ENCODE peak calls at places on chromosome 11, in seven cellular contexts. J is brain microvascular endothelial cell, Z is GM06990, Y is astrocyte, T is left ventricle myocardium inferior, H is iPS DF 6.9, K is SK-N-SH. O is an unnamed sample. For H3K36me3, the result is how much of the 10 kb centered on the place peaks cover.

GRCh38 chr11:45468265-45468856 is 182.2 kb upstream of the SYT13 start:
- DNase-seq in J (peak), Z (no peak), Y (peak), T (no peak), H (no peak), K (no peak), O (no peak)

GRCh38 chr11:13042873-13043338 is 33.8 kb downstream of the RASSF10 start:
- DNase-seq in J (no peak), Z (no peak), Y (no peak), T (no peak), H (no peak), K (no peak), O (no peak)

GRCh38 chr11:101944896-101945295 is 28.6 kb upstream of the ANGPTL5 start:
- DNase-seq in J (no peak), Z (no peak), Y (no peak), T (no peak), H (no peak), K (peak), O (no peak)

GRCh38 chr11:4098026-4098621 is 3.5 kb downstream of the RRM1 start:
- DNase-seq in J (no peak), Z (no peak), Y (no peak), T (no peak), H (no peak), K (no peak), O (no peak)

GRCh38 chr11:12069053-12069676 is 41.2 kb upstream of the MICAL2 start:
- DNase-seq in J (no peak), Z (no peak), Y (no peak), T (no peak), H (no peak), K (no peak), O (no peak)

GRCh38 chr11:117387992-117388765 is 60.5 kb downstream of the CEP164 start:
- DNase-seq in J (peak), Z (no peak), Y (peak), T (no peak), H (no peak), K (no peak), O (no peak)

GRCh38 chr11:93686812-93687211 is 25.3 kb downstream of the CEP295 start:
- DNase-seq in J (no peak), Z (no peak), Y (peak), T (no peak), H (no peak), K (no peak), O (no peak)

GRCh38 chr11:66313321-66314185 is 3.3 kb downstream of the CD248 start:
- DNase-seq in J (no peak), Z (no peak), Y (no peak), T (peak), H (no peak), K (peak), O (no peak)

GRCh38 chr11:14764899-14765527 is 121.4 kb downstream of the PDE3B start:
- DNase-seq in J (peak), Z (peak), Y (peak), T (no peak), H (no peak), K (peak), O (no peak)

GRCh38 chr11:2788751-2789140 is 89.0 kb upstream of the KCNQ1OT1 start:
- DNase-seq in J (no peak), Z (no peak), Y (no peak), T (peak), H (no peak), K (no peak), O (peak)

GRCh38 chr11:104120493-104121200 is 43.3 kb downstream of the PDGFD start:
- DNase-seq in J (no peak), Z (no peak), Y (no peak), T (no peak), H (no peak), K (no peak), O (no peak)

GRCh38 chr11:12680246-12680939 is 6.2 kb downstream of the TEAD1 start:
- DNase-seq in J (peak), Z (no peak), Y (peak), T (peak), H (peak), K (peak), O (no peak)

GRCh38 chr11:8863838-8864237 is 47.2 kb upstream of the AKIP1 start:
- DNase-seq in J (peak), Z (no peak), Y (peak), T (no peak), H (no peak), K (no peak), O (no peak)

GRCh38 chr11:19281041-19281440 is 40.3 kb upstream of the E2F8 start:
- DNase-seq in J (no peak), Z (peak), Y (no peak), T (no peak), H (no peak), K (peak), O (no peak)

GRCh38 chr11:69463892-69464620 is 17.4 kb upstream of the LINC01488 start:
- DNase-seq in J (no peak), Z (no peak), Y (no peak), T (peak), H (no peak), K (no peak), O (no peak)

GRCh38 chr11:134173296-134173695 is 50.5 kb downstream of the NCAPD3 start:
- DNase-seq in J (no peak), Z (no peak), Y (no peak), T (no peak), H (no peak), K (no peak), O (no peak)
- H3K36me3 ChIP-seq in J (under half), Z (under half), Y (under half), T (half or more), H (half or more), K (half or more), O (under half)

GRCh38 chr11:119019996-119020395 is 1.4 kb downstream of the TRAPPC4 start:
- DNase-seq in J (no peak), Z (no peak), Y (no peak), T (no peak), H (no peak), K (no peak), O (no peak)
- H3K36me3 ChIP-seq in J (under half), Z (under half), Y (under half), T (half or more), H (under half), K (under half), O (under half)

GRCh38 chr11:61341706-61342105 is 8.7 kb downstream of the TKFC start:
- DNase-seq in J (no peak), Z (no peak), Y (no peak), T (no peak), H (no peak), K (no peak), O (no peak)
- H3K36me3 ChIP-seq in J (under half), Z (under half), Y (under half), T (under half), H (under half), K (under half), O (under half)

DNA sequence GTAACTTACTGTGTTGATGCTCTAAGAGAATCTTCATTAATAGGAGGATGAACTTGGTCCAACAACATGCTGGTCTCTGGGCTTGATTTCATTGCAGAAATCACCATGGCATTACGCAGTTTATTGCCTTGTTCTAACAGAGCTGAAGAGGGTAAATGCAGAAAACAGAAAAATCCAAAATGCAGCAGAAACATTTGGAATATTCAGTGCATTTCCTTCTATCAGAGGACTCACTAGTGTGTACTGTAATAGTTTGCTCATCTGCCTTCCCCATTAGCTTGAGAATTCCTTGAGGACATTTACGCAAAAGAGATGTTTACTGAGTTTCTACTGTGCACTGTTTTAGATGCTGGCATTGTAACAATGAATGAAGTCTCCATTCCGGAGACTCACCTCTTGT is 37.4 kb downstream of the C2CD3 start:
- DNase-seq in J (no peak), Z (no peak), Y (no peak), T (no peak), H (no peak), K (no peak), O (no peak)
- H3K36me3 ChIP-seq in J (under half), Z (under half), Y (under half), T (under half), H (under half), K (under half), O (under half)